ENCODE peak calls at places on chromosomes 7 and 10, in five cellular contexts. N is mucosa of descending colon, X is gastrocnemius medialis, S is left ventricle myocardium inferior, H is nucleus accumbens. G is an unnamed sample.

GRCh38 chr7:2440608-2441245 is 35.5 kb downstream of the GRIFIN start:
- DNase-seq in N (no peak), S (no peak), X (no peak), H (no peak), G (peak)

GRCh38 chr10:106285199-106285598 is 879.3 kb downstream of the SORCS1 start:
- DNase-seq in H (no peak), S (no peak), N (no peak), X (no peak), G (no peak)

GRCh38 chr10:20817646-20818045 is 79.5 kb downstream of the NEBL start:
- DNase-seq in H (no peak), S (no peak), X (no peak), N (no peak), G (no peak)

GRCh38 chr7:84294907-84295455 is 100.4 kb upstream of the SEMA3A start:
- DNase-seq in N (no peak), X (no peak), S (no peak), H (no peak), G (no peak)

GRCh38 chr10:44064987-44065787 is 319.7 kb downstream of the CXCL12 start:
- DNase-seq in S (no peak), H (no peak), X (no peak), N (no peak), G (no peak)

GRCh38 chr10:113665806-113666354 is 2.0 kb upstream of the NRAP start:
- DNase-seq in H (no peak), X (peak), S (no peak), N (no peak), G (no peak)

GRCh38 chr7:31023877-31024276 is 28.2 kb upstream of the ADCYAP1R1 start:
- DNase-seq in H (no peak), S (no peak), X (no peak), N (no peak), G (no peak)

GRCh38 chr10:21311426-21311825 is 214.1 kb downstream of the SKIDA1 start:
- DNase-seq in N (no peak), S (no peak), H (no peak), X (no peak), G (no peak)

GRCh38 chr10:119543814-119544642 is 1.5 kb upstream of the RGS10 start:
- DNase-seq in N (no peak), X (no peak), S (no peak), H (no peak), G (no peak)